ENCODE peak calls at places on chromosomes 3 and 15, in seven cellular contexts. One of them, this sample, is unnamed.
A peak's percentile ranks its signal among the peaks of the same experiment; 100 is the strongest.

GRCh38 chr3:149820183-149820582 is 7.2 kb downstream of the RNF13 start:
- DNase-seq in coronary artery: no peak
- DNase-seq in foreskin fibroblast: peak; percentile 25
- DNase-seq in GM04504: no peak
- DNase-seq in NCI-H774: no peak
- DNase-seq in EL: peak; percentile 50
- DNase-seq in H54: no peak
- DNase-seq in this sample: no peak

GRCh38 chr3:71703796-71704195 is 21.4 kb downstream of the EIF4E3 start:
- DNase-seq in coronary artery: no peak
- DNase-seq in foreskin fibroblast: no peak
- DNase-seq in GM04504: no peak
- DNase-seq in NCI-H774: no peak
- DNase-seq in EL: no peak
- DNase-seq in H54: no peak
- DNase-seq in this sample: no peak

GRCh38 chr3:129596194-129597086 is 10.0 kb downstream of the PLXND1 start:
- DNase-seq in coronary artery: peak; percentile 98
- DNase-seq in foreskin fibroblast: peak; percentile 97
- DNase-seq in GM04504: peak; percentile 93
- DNase-seq in NCI-H774: no peak
- DNase-seq in EL: peak; percentile 89
- DNase-seq in H54: peak; percentile 67
- DNase-seq in this sample: no peak

GRCh38 chr15:70348581-70349344 is 251.0 kb upstream of the TLE3 start:
- DNase-seq in coronary artery: peak; percentile 70
- DNase-seq in foreskin fibroblast: no peak
- DNase-seq in GM04504: no peak
- DNase-seq in NCI-H774: no peak
- DNase-seq in EL: no peak
- DNase-seq in H54: no peak
- DNase-seq in this sample: no peak

GRCh38 chr15:40014390-40014789 is 24.6 kb downstream of the SRP14 start:
- DNase-seq in coronary artery: no peak
- DNase-seq in foreskin fibroblast: no peak
- DNase-seq in GM04504: no peak
- DNase-seq in NCI-H774: no peak
- DNase-seq in EL: no peak
- DNase-seq in H54: no peak
- DNase-seq in this sample: no peak

GRCh38 chr3:69865920-69866679 is 126.8 kb downstream of the MITF start:
- DNase-seq in coronary artery: no peak
- DNase-seq in foreskin fibroblast: peak; percentile 19
- DNase-seq in GM04504: no peak
- DNase-seq in NCI-H774: no peak
- DNase-seq in EL: peak; percentile 25
- DNase-seq in H54: no peak
- DNase-seq in this sample: no peak

GRCh38 chr3:57586778-57587177 is 10.4 kb downstream of the ARF4 start:
- DNase-seq in coronary artery: no peak
- DNase-seq in foreskin fibroblast: no peak
- DNase-seq in GM04504: no peak
- DNase-seq in NCI-H774: no peak
- DNase-seq in EL: no peak
- DNase-seq in H54: no peak
- DNase-seq in this sample: no peak

GRCh38 chr3:174533286-174533685 is 325.8 kb upstream of the NAALADL2 start:
- DNase-seq in coronary artery: no peak
- DNase-seq in foreskin fibroblast: peak; percentile 53
- DNase-seq in GM04504: no peak
- DNase-seq in NCI-H774: no peak
- DNase-seq in EL: peak; percentile 71
- DNase-seq in H54: peak; percentile 3
- DNase-seq in this sample: no peak

GRCh38 chr3:16658004-16658932 is 53.0 kb upstream of the DAZL start:
- DNase-seq in coronary artery: no peak
- DNase-seq in foreskin fibroblast: no peak
- DNase-seq in GM04504: no peak
- DNase-seq in NCI-H774: peak; percentile 9
- DNase-seq in EL: no peak
- DNase-seq in H54: no peak
- DNase-seq in this sample: no peak

GRCh38 chr3:65436580-65436979 is 602.1 kb downstream of the MAGI1 start:
- DNase-seq in coronary artery: no peak
- DNase-seq in foreskin fibroblast: peak; percentile 22
- DNase-seq in GM04504: no peak
- DNase-seq in NCI-H774: no peak
- DNase-seq in EL: peak; percentile 4
- DNase-seq in H54: no peak
- DNase-seq in this sample: no peak

GRCh38 chr3:193788189-193788946 is 195.4 kb downstream of the OPA1 start:
- DNase-seq in coronary artery: no peak
- DNase-seq in foreskin fibroblast: peak; percentile 31
- DNase-seq in GM04504: peak; percentile 18
- DNase-seq in NCI-H774: peak; percentile 84
- DNase-seq in EL: peak; percentile 46
- DNase-seq in H54: peak; percentile 67
- DNase-seq in this sample: no peak

This sample was measured in esophagus muscularis mucosa.